ENCODE peak calls at places on chromosomes 11 and 22, in nine cellular contexts. Q is choroid plexus epithelial cell, C is IMR-90, J is GM13977, Z is AG04449, T is endodermal cell, L is cardiac fibroblast, W is Calu3, A is BE2C. N is an unnamed sample.

GRCh38 chr11:35404397-35404775 is 15.0 kb downstream of the SLC1A2 start:
- DNase-seq in Q (peak), C (peak), J (no peak), Z (no peak), T (peak), L (peak), W (peak), A (peak), N (peak)

GRCh38 chr22:41524283-41524682 is 20.0 kb downstream of the POLR3H start:
- DNase-seq in Q (peak), C (peak), J (no peak), Z (no peak), T (no peak), L (peak), W (no peak), A (no peak), N (no peak)

GRCh38 chr22:42307806-42308563 is 37.5 kb upstream of the TCF20 start:
- DNase-seq in Q (no peak), C (no peak), J (no peak), Z (no peak), T (no peak), L (no peak), W (no peak), A (peak), N (no peak)

GRCh38 chr11:86571273-86571948 is 101.0 kb downstream of the ME3 start:
- DNase-seq in Q (no peak), C (no peak), J (no peak), Z (no peak), T (peak), L (no peak), W (peak), A (peak), N (peak)

GRCh38 chr22:37627545-37627944 is 11.9 kb upstream of the SH3BP1 start:
- DNase-seq in Q (no peak), C (no peak), J (no peak), Z (no peak), T (no peak), L (no peak), W (no peak), A (no peak), N (no peak)

GRCh38 chr11:105273660-105274280 is 134.2 kb upstream of the CARD18 start:
- DNase-seq in Q (no peak), C (no peak), J (no peak), Z (no peak), T (no peak), L (no peak), W (no peak), A (no peak), N (no peak)

GRCh38 chr22:17580461-17581031 is 17.2 kb downstream of the SLC25A18 start:
- DNase-seq in Q (peak), C (no peak), J (no peak), Z (no peak), T (peak), L (no peak), W (no peak), A (no peak), N (no peak)

GRCh38 chr11:134331565-134332188 is at the start of gene GLB1L2:
- DNase-seq in Q (peak), C (no peak), J (peak), Z (no peak), T (peak), L (no peak), W (peak), A (peak), N (peak)

GRCh38 chr11:8168485-8169257 is at the start of gene RIC3:
- DNase-seq in Q (no peak), C (no peak), J (peak), Z (no peak), T (peak), L (no peak), W (no peak), A (peak), N (peak)

GRCh38 chr11:128937480-128937879 is 5.2 kb downstream of the TP53AIP1 start:
- DNase-seq in Q (no peak), C (no peak), J (no peak), Z (no peak), T (no peak), L (peak), W (no peak), A (no peak), N (no peak)

GRCh38 chr11:89458646-89459045 is 32.5 kb downstream of the NOX4 start:
- DNase-seq in Q (no peak), C (no peak), J (no peak), Z (peak), T (no peak), L (no peak), W (no peak), A (no peak), N (no peak)

GRCh38 chr22:44572414-44573207 is 74.6 kb upstream of the RTL6 start:
- DNase-seq in Q (no peak), C (no peak), J (no peak), Z (no peak), T (no peak), L (no peak), W (no peak), A (no peak), N (no peak)

GRCh38 chr11:80616070-80616800 is 1175.4 kb upstream of the TENM4 start:
- DNase-seq in Q (no peak), C (no peak), J (no peak), Z (no peak), T (no peak), L (no peak), W (no peak), A (no peak), N (no peak)

GRCh38 chr22:24727218-24727851 is 47.2 kb downstream of the PIWIL3 start:
- DNase-seq in Q (peak), C (peak), J (no peak), Z (peak), T (no peak), L (peak), W (peak), A (peak), N (no peak)

GRCh38 chr11:18987454-18988231 is 48.4 kb upstream of the MRGPRX1 start:
- DNase-seq in Q (no peak), C (peak), J (no peak), Z (no peak), T (no peak), L (peak), W (no peak), A (no peak), N (no peak)

GRCh38 chr11:71153005-71153395 is 99.4 kb downstream of the SHANK2 start:
- DNase-seq in Q (peak), C (peak), J (no peak), Z (no peak), T (peak), L (peak), W (peak), A (no peak), N (no peak)

GRCh38 chr22:29071261-29072045 is 1.4 kb upstream of the KREMEN1 start:
- DNase-seq in Q (peak), C (peak), J (peak), Z (no peak), T (peak), L (peak), W (peak), A (peak), N (peak)

GRCh38 chr11:111477898-111478297 is 34.3 kb downstream of the BTG4 start:
- DNase-seq in Q (no peak), C (no peak), J (no peak), Z (no peak), T (no peak), L (no peak), W (no peak), A (no peak), N (no peak)

GRCh38 chr11:20197881-20198280 is 37.6 kb upstream of the DBX1 start:
- DNase-seq in Q (no peak), C (no peak), J (peak), Z (no peak), T (no peak), L (no peak), W (no peak), A (no peak), N (no peak)

GRCh38 chr22:46053563-46054090 is 76.7 kb upstream of the WNT7B start:
- DNase-seq in Q (peak), C (peak), J (peak), Z (no peak), T (no peak), L (peak), W (peak), A (peak), N (no peak)

GRCh38 chr22:36081023-36081431 is 52.4 kb upstream of the RBFOX2 start:
- DNase-seq in Q (peak), C (peak), J (no peak), Z (peak), T (no peak), L (peak), W (no peak), A (no peak), N (no peak)

GRCh38 chr11:12889243-12889642 is 119.9 kb upstream of the RASSF10 start:
- DNase-seq in Q (peak), C (peak), J (no peak), Z (peak), T (no peak), L (peak), W (no peak), A (no peak), N (no peak)

GRCh38 chr22:46294784-46295183 is 1.9 kb upstream of the GTSE1 start:
- DNase-seq in Q (no peak), C (no peak), J (no peak), Z (no peak), T (no peak), L (no peak), W (no peak), A (no peak), N (no peak)

GRCh38 chr22:29814003-29814402 is 24.1 kb downstream of the ASCC2 start:
- DNase-seq in Q (no peak), C (no peak), J (no peak), Z (no peak), T (no peak), L (no peak), W (no peak), A (no peak), N (no peak)

GRCh38 chr22:48700566-48701295 is 1126.9 kb downstream of the BRD1 start:
- DNase-seq in Q (no peak), C (no peak), J (no peak), Z (no peak), T (no peak), L (no peak), W (no peak), A (no peak), N (no peak)

GRCh38 chr11:45655831-45656230 is 9.6 kb downstream of the CHST1 start:
- DNase-seq in Q (no peak), C (no peak), J (no peak), Z (no peak), T (peak), L (no peak), W (no peak), A (no peak), N (peak)

GRCh38 chr11:36431429-36432092 is 78.5 kb downstream of the TRAF6 start:
- DNase-seq in Q (peak), C (peak), J (no peak), Z (peak), T (no peak), L (peak), W (peak), A (peak), N (no peak)

GRCh38 chr11:41201156-41201555 is 258.3 kb downstream of the LRRC4C start:
- DNase-seq in Q (peak), C (peak), J (peak), Z (no peak), T (peak), L (peak), W (peak), A (peak), N (peak)

GRCh38 chr22:17924735-17925727 is 99.3 kb downstream of the MICAL3 start:
- DNase-seq in Q (peak), C (no peak), J (no peak), Z (no peak), T (no peak), L (no peak), W (no peak), A (no peak), N (no peak)

GRCh38 chr11:11735586-11735985 is 106.2 kb upstream of the USP47 start:
- DNase-seq in Q (no peak), C (no peak), J (no peak), Z (no peak), T (peak), L (no peak), W (no peak), A (no peak), N (no peak)

GRCh38 chr22:32448980-32449379 is 15.3 kb downstream of the BPIFC start:
- DNase-seq in Q (no peak), C (no peak), J (no peak), Z (no peak), T (no peak), L (no peak), W (no peak), A (no peak), N (no peak)

GRCh38 chr11:68839953-68840641 is 1.6 kb downstream of the CPT1A start:
- DNase-seq in Q (peak), C (peak), J (peak), Z (no peak), T (peak), L (peak), W (no peak), A (peak), N (no peak)
- TF ChIP-seq CTCF in Q (no peak), C (no peak), J (no peak), Z (no peak), T (no peak), L (no peak), W (no peak), A (no peak), N (no peak)

DNA sequence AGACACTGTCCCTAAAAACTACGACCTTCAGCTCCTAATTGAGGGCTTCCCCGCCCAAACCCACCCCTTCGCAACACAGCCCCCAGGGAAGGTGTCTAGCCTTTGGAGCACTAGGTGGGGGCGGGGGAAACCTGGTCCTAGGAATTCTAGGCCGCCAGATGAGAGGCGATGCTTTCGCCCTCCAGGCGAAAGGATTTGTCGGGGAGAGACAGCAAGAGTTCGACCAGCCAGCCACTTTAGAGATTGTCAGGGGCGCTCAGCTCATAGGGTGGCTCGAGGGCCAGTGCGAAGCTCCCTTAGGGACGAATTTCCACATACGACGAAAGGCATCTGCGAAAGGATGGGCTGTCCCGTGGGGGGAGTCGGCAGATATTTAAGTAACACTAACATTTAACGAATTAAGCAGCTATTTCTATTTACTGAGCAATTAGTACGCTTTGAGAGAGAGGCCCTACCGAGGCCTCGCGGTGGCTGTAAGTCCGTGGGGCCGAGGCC is 5.3 kb downstream of the CD248 start:
- DNase-seq in Q (no peak), C (no peak), J (no peak), Z (no peak), T (no peak), L (no peak), W (no peak), A (peak), N (no peak)
- TF ChIP-seq CTCF in Q (no peak), C (no peak), J (peak), Z (no peak), T (peak), L (peak), W (no peak), A (peak), N (no peak)

GRCh38 chr11:63508009-63508408 is 2.1 kb downstream of the LGALS12 start:
- DNase-seq in Q (no peak), C (no peak), J (no peak), Z (no peak), T (peak), L (peak), W (peak), A (peak), N (peak)
- TF ChIP-seq CTCF in Q (peak), C (no peak), J (peak), Z (no peak), T (peak), L (no peak), W (peak), A (peak), N (no peak)

DNA sequence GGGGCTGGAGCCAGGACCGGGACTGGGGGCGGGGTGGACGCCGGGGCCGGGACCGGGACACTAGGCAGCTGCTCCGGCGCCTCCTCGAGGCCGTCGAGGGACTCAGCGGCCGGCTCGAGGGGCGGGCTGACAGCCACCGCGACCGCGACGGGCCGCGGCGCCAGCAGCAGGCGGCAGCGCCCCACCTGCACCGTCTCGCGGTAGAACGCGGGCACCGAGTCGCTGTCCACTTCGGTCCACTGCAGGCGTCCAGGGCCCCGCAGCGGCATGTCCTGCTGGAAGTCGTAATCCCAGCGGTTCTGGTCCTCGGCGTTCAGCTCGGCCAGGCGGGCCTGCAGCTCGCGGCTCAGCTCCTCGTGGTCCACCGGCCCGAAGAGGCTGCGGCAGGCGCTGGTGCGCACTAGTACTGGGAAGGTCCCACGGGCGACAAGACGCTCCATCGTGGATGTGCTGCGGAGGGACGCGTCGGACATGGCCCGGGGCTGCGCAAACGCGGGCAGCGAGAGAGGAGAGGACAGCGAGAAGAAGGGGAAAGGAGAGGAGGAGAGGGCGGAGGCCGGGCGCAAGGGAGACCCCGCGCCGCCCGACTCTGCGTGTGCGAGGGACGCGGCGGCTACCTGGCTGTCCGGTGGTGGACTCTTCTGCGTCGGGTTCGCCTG is 429 bp downstream of the CDKN1C start:
- DNase-seq in Q (peak), C (peak), J (peak), Z (no peak), T (peak), L (peak), W (peak), A (no peak), N (peak)
- TF ChIP-seq CTCF in Q (no peak), C (peak), J (peak), Z (peak), T (peak), L (no peak), W (peak), A (no peak), N (no peak)

DNA sequence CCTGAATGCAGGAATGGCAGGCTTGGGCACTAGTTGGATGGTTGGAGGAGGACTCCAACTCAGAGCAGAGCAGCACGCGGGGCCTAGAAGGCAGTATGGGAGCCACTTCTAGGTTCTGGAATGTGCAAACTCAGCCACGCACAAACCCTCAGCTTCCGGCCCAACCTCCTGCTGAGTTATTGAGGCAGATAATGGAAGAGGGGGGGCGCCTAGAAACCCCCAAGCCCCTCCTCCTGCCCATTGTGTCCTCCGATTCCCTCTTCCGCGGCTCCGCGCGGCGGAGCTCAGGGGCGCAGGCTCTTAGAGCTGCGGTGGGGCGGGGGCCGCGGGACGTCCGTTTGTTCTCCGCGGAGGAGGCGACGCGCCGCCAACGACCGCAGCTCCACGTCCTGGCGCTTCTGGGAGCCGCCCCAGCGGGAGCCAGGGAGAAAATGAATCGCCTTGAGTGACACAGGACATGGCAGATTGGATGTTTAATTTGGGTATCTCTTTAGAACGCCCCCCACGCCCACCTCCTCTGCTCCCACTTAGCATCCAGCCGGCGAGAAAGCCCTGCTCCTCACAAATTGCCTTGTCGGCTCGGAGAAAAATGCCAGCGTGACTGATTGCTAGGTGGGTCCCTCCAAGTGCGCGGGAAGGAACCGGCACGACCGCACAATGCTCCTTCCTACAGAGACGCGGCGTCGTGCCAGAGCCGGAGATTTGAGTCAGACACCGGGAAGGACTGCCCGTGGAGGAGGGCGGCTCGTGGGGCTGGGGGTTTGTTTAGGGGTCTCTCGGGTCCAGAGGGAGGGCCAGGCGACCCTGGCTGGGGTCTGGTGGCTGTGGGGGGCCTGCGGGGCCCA is 144.6 kb downstream of the NECTIN1 start:
- DNase-seq in Q (peak), C (peak), J (no peak), Z (no peak), T (peak), L (peak), W (peak), A (peak), N (peak)
- TF ChIP-seq CTCF in Q (no peak), C (no peak), J (no peak), Z (no peak), T (no peak), L (no peak), W (no peak), A (no peak), N (no peak)

GRCh38 chr11:68295940-68296339 is 16.5 kb upstream of the LRP5 start:
- DNase-seq in Q (no peak), C (no peak), J (no peak), Z (no peak), T (no peak), L (no peak), W (no peak), A (no peak), N (no peak)
- TF ChIP-seq CTCF in Q (no peak), C (no peak), J (no peak), Z (no peak), T (no peak), L (no peak), W (no peak), A (no peak), N (no peak)